ENCODE peak calls at places on chromosomes 5 and 9, in four cellular contexts. U, T, R and D are unnamed samples. For H3K4me1, the result is how much of the 10 kb centered on the place peaks cover.

GRCh38 chr5:637581-638450 is 25.7 kb downstream of the CEP72 start:
- DNase-seq in R (no peak), T (no peak), U (peak), D (no peak)

GRCh38 chr5:606526-607399 is 5.4 kb upstream of the CEP72 start:
- DNase-seq in U (no peak), R (no peak), T (no peak), D (peak)

GRCh38 chr9:107638922-107639321 is 149.4 kb upstream of the KLF4 start:
- DNase-seq in R (peak), T (peak), U (peak), D (peak)

GRCh38 chr9:98639133-98639532 is 69.6 kb downstream of the GABBR2 start:
- DNase-seq in U (no peak), T (no peak), R (no peak), D (no peak)

GRCh38 chr5:99316484-99316883 is 387.7 kb upstream of the CHD1 start:
- DNase-seq in U (no peak), R (no peak), T (no peak), D (no peak)

GRCh38 chr9:125889122-125889523 is 141.9 kb downstream of the PBX3 start:
- DNase-seq in T (peak), R (no peak), U (peak), D (no peak)

GRCh38 chr5:158739941-158740340 is 359.8 kb downstream of the EBF1 start:
- DNase-seq in T (no peak), R (no peak), U (no peak), D (no peak)

GRCh38 chr9:16203735-16204573 is 651.1 kb downstream of the CCDC171 start:
- DNase-seq in T (no peak), U (no peak), R (no peak), D (no peak)

GRCh38 chr5:172407241-172407691 is 47.1 kb downstream of the SH3PXD2B start:
- DNase-seq in T (no peak), U (no peak), R (no peak), D (no peak)

GRCh38 chr9:88372103-88372694 is 16.0 kb upstream of the SPIN1 start:
- DNase-seq in T (no peak), U (no peak), R (no peak), D (no peak)

GRCh38 chr9:107489687-107490605 is at the start of gene KLF4:
- DNase-seq in R (peak), U (peak), T (peak), D (peak)

GRCh38 chr5:172683696-172684464 is 42.8 kb downstream of the NEURL1B start:
- DNase-seq in T (peak), U (no peak), R (no peak), D (no peak)

GRCh38 chr5:146345578-146346366 is 7.1 kb downstream of the POU4F3 start:
- DNase-seq in R (no peak), U (no peak), T (no peak), D (no peak)

GRCh38 chr9:128190516-128191405 is 611 bp downstream of the CIZ1 start:
- DNase-seq in U (no peak), T (no peak), R (no peak), D (no peak)

GRCh38 chr9:122941560-122942234 is 877 bp downstream of the RABGAP1 start:
- DNase-seq in R (peak), U (no peak), T (no peak), D (no peak)

GRCh38 chr9:95772320-95773060 is 103.0 kb upstream of the ERCC6L2 start:
- DNase-seq in T (peak), R (peak), U (no peak), D (no peak)

GRCh38 chr9:97874617-97875016 is 21.6 kb downstream of the FOXE1 start:
- DNase-seq in R (no peak), T (no peak), U (no peak), D (no peak)

GRCh38 chr5:54909911-54910870 is 75.2 kb downstream of the ESM1 start:
- DNase-seq in T (no peak), R (no peak), U (no peak), D (no peak)

GRCh38 chr9:37082214-37082765 is 38.1 kb upstream of the ZCCHC7 start:
- DNase-seq in T (no peak), R (no peak), U (no peak), D (no peak)

GRCh38 chr5:35263266-35263665 is 33.0 kb upstream of the PRLR start:
- DNase-seq in R (no peak), U (no peak), T (no peak), D (no peak)

GRCh38 chr5:103993028-103993427 is 430.4 kb upstream of the NUDT12 start:
- DNase-seq in U (no peak), T (no peak), R (no peak), D (no peak)

GRCh38 chr9:15423328-15423985 is 781 bp downstream of the SNAPC3 start:
- DNase-seq in R (no peak), U (no peak), T (no peak), D (no peak)

GRCh38 chr5:83895860-83896259 is 175.2 kb upstream of the HAPLN1 start:
- DNase-seq in T (no peak), R (no peak), U (no peak), D (no peak)

GRCh38 chr9:126720661-126721530 is 83.9 kb upstream of the ZBTB43 start:
- DNase-seq in U (no peak), R (no peak), T (no peak), D (no peak)

GRCh38 chr5:111511174-111512025 is 935 bp downstream of the STARD4 start:
- DNase-seq in R (no peak), U (no peak), T (no peak), D (no peak)

GRCh38 chr5:43461066-43461465 is 22.6 kb downstream of the TMEM267 start:
- DNase-seq in R (no peak), T (no peak), U (no peak), D (no peak)

GRCh38 chr9:95027914-95028854 is 289.3 kb downstream of the FANCC start:
- DNase-seq in R (no peak), U (peak), T (no peak), D (peak)

GRCh38 chr9:68690088-68690487 is 15.0 kb upstream of the PIP5K1B start:
- DNase-seq in U (peak), R (no peak), T (no peak), D (peak)

GRCh38 chr5:167894631-167895472 is 396.6 kb upstream of the WWC1 start:
- DNase-seq in R (no peak), U (no peak), T (no peak), D (no peak)

GRCh38 chr9:88766778-88767503 is 224.3 kb upstream of the S1PR3 start:
- DNase-seq in U (no peak), T (no peak), R (no peak), D (no peak)

GRCh38 chr9:125255781-125256391 is 5.7 kb upstream of the GAPVD1 start:
- DNase-seq in U (no peak), T (no peak), R (peak), D (no peak)

GRCh38 chr5:5381259-5382006 is 41.0 kb upstream of the ICE1 start:
- DNase-seq in T (no peak), U (no peak), R (no peak), D (no peak)

GRCh38 chr5:87951661-87952060 is 317.0 kb downstream of the TMEM161B start:
- DNase-seq in T (no peak), R (no peak), U (no peak), D (no peak)

GRCh38 chr5:132258102-132259060 is 885 bp downstream of the PDLIM4 start:
- DNase-seq in U (no peak), R (no peak), T (peak), D (no peak)

GRCh38 chr5:56467176-56467717 is 234.1 kb upstream of the ANKRD55 start:
- DNase-seq in T (no peak), U (no peak), R (peak), D (no peak)

GRCh38 chr9:104386425-104387069 is 117.5 kb upstream of the OR13F1 start:
- DNase-seq in R (no peak), T (no peak), U (no peak), D (no peak)

GRCh38 chr9:93079371-93079770 is 16.6 kb upstream of the CARD19 start:
- DNase-seq in R (no peak), U (peak), T (no peak), D (no peak)

GRCh38 chr9:72911816-72912215 is 41.0 kb downstream of the ALDH1A1 start:
- DNase-seq in U (no peak), R (no peak), T (no peak), D (no peak)

GRCh38 chr5:2165991-2166978 is 283.6 kb upstream of the IRX4 start:
- DNase-seq in R (no peak), T (no peak), U (no peak), D (no peak)

GRCh38 chr5:2163940-2164490 is 281.3 kb upstream of the IRX4 start:
- DNase-seq in T (no peak), U (no peak), R (no peak), D (no peak)

GRCh38 chr5:2165203-2165602 is 282.5 kb upstream of the IRX4 start:
- DNase-seq in T (no peak), R (no peak), U (no peak), D (no peak)

GRCh38 chr5:2163457-2163856 is 280.7 kb upstream of the IRX4 start:
- DNase-seq in R (no peak), T (no peak), U (no peak), D (no peak)

DNA sequence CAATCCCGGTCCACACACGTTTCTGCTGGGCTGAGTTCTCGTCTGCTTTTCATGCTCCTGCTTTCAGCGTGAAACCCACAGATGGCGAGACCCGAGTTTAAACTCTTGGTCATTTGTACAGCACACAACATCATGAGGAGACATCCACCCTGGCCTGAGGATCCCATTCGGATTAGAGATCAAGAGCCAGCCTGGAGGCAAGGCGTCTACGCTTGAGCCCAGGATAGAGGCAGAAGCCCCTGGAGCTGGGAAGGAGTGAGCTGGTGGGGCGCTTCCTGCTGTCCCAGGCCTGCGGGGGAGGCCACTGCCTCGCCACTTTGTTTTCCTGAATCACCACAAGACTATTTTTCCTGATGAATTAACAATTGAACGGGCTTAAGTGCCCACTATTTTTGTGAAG is 281.9 kb upstream of the IRX4 start:
- DNase-seq in U (no peak), R (no peak), T (no peak), D (no peak)
- H3K4me1 ChIP-seq in U (under half), R (under half), T (under half), D (under half)

GRCh38 chr5:95817430-95817829 is 5.1 kb downstream of the GLRX start:
- DNase-seq in R (no peak), U (no peak), T (peak), D (no peak)

GRCh38 chr5:95816803-95817202 is 5.7 kb downstream of the GLRX start:
- DNase-seq in T (no peak), U (no peak), R (no peak), D (no peak)

GRCh38 chr5:95818181-95819147 is 4.1 kb downstream of the GLRX start:
- DNase-seq in U (peak), T (no peak), R (no peak), D (peak)

GRCh38 chr5:95815143-95815729 is 7.3 kb downstream of the GLRX start:
- DNase-seq in U (no peak), T (no peak), R (no peak), D (no peak)

DNA sequence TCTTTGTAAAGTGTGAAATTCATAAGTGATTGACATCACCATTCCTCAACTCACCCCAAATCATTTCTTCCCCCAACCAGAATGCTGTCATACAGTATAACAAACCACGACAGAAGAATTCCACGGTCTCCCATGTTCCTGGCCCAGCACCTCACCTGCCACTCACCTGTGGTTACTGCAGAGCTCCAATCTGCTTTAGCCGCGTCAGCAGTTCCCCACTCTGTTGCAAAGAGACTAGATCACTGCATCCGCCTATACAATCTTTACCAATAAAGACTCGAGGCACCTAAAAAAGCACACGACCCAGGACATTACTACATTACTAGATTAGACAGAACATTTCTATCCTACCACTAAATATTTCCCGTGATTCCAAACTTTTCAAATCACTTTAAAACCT is 6.2 kb downstream of the GLRX start:
- DNase-seq in T (no peak), U (no peak), R (no peak), D (no peak)
- H3K4me1 ChIP-seq in T (half or more), U (half or more), R (under half), D (half or more)

GRCh38 chr5:93355691-93356090 is 225.3 kb downstream of the NR2F1-AS1 start:
- DNase-seq in T (no peak), U (no peak), R (no peak), D (no peak)
- H3K4me1 ChIP-seq in T (under half), U (under half), R (under half), D (under half)

GRCh38 chr5:177303925-177304391 is 359 bp downstream of the PRELID1 start:
- DNase-seq in U (no peak), R (no peak), T (no peak), D (no peak)
- H3K4me1 ChIP-seq in U (half or more), R (under half), T (under half), D (half or more)

DNA sequence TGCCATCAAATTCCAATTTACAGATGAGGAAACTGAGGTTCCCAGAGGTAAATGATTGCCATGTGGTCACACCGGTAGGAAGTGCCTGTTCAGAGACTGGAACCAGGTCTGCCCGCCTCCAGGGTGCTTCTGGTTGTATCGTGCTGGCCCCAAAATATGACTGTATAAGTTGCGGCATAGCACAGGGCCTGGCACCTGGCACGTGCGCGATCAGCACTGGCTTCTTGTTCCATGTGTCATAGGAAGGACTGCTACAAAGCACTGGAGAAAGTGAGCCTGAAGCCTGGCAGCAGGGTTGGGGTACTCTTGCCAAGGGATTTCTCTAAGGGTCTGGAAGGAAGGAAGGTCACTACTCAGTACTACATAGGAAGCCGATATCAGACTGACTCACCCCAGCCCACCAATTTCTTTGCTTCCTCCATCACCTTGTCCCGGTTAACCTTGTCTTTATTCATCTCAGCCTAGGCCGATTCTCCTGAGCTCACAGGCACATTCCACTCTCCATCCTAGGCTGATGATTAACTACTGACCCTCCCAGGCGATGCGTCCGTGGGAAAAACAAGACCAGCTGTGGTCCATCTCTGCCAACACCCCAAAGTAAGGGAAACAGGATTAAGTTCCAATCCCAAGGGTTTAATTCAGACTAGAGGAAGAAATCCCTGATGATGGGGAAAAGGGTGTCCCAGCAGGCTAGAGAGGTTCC is 1.8 kb downstream of the HRH2 start:
- DNase-seq in U (no peak), T (no peak), R (no peak), D (no peak)
- H3K4me1 ChIP-seq in U (under half), T (under half), R (under half), D (under half)

GRCh38 chr5:134122530-134122929 is 8.0 kb downstream of the TCF7 start:
- DNase-seq in R (no peak), T (no peak), U (no peak), D (peak)

GRCh38 chr5:134125195-134126015 is 10.9 kb downstream of the TCF7 start:
- DNase-seq in U (no peak), T (peak), R (no peak), D (peak)

GRCh38 chr5:134123360-134123759 is 8.9 kb downstream of the TCF7 start:
- DNase-seq in U (no peak), T (no peak), R (no peak), D (no peak)

GRCh38 chr5:134127376-134127861 is 12.9 kb downstream of the TCF7 start:
- DNase-seq in U (no peak), T (no peak), R (peak), D (peak)

DNA sequence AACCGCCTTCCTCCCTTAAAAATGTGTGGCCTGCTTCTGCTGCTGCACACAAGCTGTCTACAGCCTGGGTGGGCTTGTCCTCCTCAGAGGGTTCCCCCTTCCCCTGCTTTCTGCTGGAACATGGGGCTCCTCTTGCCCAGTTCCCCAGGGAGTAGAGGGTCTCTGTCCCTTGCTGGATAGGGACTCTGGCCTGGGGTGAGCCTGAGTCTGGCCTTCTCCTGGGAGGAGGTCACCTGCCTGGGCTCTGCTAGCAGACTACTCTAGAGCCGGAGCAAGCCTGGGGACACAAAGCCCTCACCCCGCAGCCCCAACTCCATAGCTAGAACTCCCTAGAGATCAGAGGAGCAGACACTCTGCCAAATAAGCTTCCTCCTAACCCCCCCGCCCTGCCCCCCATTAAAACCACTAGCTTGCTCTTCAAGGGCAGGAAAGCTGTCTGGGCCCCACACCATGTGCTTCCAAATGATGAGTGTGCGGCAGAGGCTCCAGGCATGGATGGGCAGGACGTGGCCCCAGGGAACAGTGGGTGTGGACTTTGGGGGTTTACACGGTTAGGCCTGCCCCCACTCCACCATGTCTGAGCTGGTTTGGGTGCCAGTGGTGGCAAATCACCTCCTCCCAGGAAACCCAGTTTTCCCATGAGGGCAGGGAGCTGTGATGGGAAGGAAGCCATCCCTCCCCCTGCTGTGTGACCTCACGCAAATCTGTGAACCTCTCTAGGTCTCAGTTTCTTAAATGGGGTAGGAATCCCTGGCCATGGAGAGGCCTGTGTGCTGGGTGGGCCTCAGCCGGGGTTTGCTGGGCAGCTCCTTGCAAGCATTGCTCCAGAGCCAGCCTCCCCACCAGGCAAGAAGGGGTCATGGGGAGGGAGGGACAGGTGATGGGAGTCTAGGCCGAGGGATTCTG is 10.1 kb downstream of the TCF7 start:
- DNase-seq in U (no peak), T (no peak), R (no peak), D (no peak)
- H3K4me1 ChIP-seq in U (half or more), T (under half), R (under half), D (half or more)

DNA sequence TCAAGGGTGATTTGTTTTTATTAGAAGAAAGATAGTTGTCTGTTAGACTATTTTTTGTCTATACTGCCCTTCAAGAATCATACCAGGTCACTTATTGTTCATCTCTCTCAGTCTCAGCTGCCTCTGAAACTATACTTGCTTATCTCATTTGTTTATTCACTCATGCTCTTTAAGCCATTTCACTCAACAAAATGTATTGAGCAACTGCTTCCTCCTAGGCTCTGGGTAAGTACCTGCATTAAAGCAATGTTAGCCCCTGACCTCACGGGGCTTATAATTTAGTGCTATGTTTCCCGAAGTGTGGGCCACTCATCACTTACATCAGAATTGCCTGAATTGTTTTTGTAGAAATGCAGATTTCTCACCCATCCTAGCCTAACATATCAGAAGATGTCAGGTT is 100.9 kb downstream of the DPYSL3 start:
- DNase-seq in U (no peak), R (no peak), T (no peak), D (no peak)
- H3K4me1 ChIP-seq in U (under half), R (under half), T (under half), D (under half)

GRCh38 chr5:53330491-53330890 is 149.9 kb upstream of the FST start:
- DNase-seq in R (no peak), U (no peak), T (no peak), D (no peak)
- H3K4me1 ChIP-seq in R (under half), U (under half), T (under half), D (under half)